ENCODE peak calls at places on chromosomes 13 and 19, in ten cellular contexts. Q is foreskin fibroblast, V is astrocyte of the spinal cord, C is dorsolateral prefrontal cortex, A is pancreas, N is AG09309, H is mammary epithelial cell, K is stomach, E is A549, J is Caco-2. O is an unnamed sample.

GRCh38 chr13:82717249-82717648 is 1165.0 kb downstream of the SLITRK1 start:
- DNase-seq in Q (peak), V (peak), C (no peak), A (no peak), N (peak), H (peak), K (no peak), E (no peak), J (no peak), O (peak)

GRCh38 chr13:23579072-23579885 is 9.1 kb downstream of the TNFRSF19 start:
- DNase-seq in Q (peak), V (peak), C (peak), A (peak), N (peak), H (peak), K (peak), E (peak), J (peak), O (peak)

GRCh38 chr19:31415322-31415721 is 66.1 kb upstream of the TSHZ3 start:
- DNase-seq in Q (no peak), V (no peak), C (no peak), A (no peak), N (no peak), H (no peak), K (no peak), E (no peak), J (no peak), O (no peak)

GRCh38 chr19:46693760-46694159 is 23.2 kb downstream of the PRKD2 start:
- DNase-seq in Q (no peak), V (no peak), C (no peak), A (no peak), N (no peak), H (no peak), K (no peak), E (no peak), J (no peak), O (no peak)

GRCh38 chr19:46125447-46125846 is 959 bp upstream of the IGFL3 start:
- DNase-seq in Q (no peak), V (no peak), C (no peak), A (no peak), N (no peak), H (no peak), K (no peak), E (no peak), J (no peak), O (no peak)

GRCh38 chr13:97976551-97977375 is 23.3 kb downstream of the IPO5 start:
- DNase-seq in Q (no peak), V (no peak), C (no peak), A (peak), N (no peak), H (peak), K (no peak), E (peak), J (peak), O (no peak)

GRCh38 chr13:98022210-98022609 is 68.7 kb downstream of the IPO5 start:
- DNase-seq in Q (peak), V (peak), C (no peak), A (no peak), N (peak), H (peak), K (no peak), E (no peak), J (no peak), O (peak)

GRCh38 chr19:51531349-51532315 is at the start of gene SIGLEC6:
- DNase-seq in Q (no peak), V (no peak), C (peak), A (peak), N (no peak), H (no peak), K (peak), E (no peak), J (peak), O (no peak)

GRCh38 chr19:858868-859843 is at the start of gene CFD:
- DNase-seq in Q (no peak), V (no peak), C (no peak), A (no peak), N (no peak), H (no peak), K (peak), E (no peak), J (no peak), O (no peak)

GRCh38 chr19:44927746-44928145 is 13.3 kb downstream of the APOC1 start:
- DNase-seq in Q (peak), V (peak), C (no peak), A (no peak), N (no peak), H (no peak), K (no peak), E (no peak), J (no peak), O (peak)

GRCh38 chr19:7540761-7541480 is 5.4 kb downstream of the PNPLA6 start:
- DNase-seq in Q (no peak), V (peak), C (no peak), A (no peak), N (no peak), H (peak), K (no peak), E (peak), J (no peak), O (peak)

GRCh38 chr13:92103673-92104296 is 705.4 kb downstream of the GPC5 start:
- DNase-seq in Q (no peak), V (no peak), C (no peak), A (no peak), N (no peak), H (no peak), K (no peak), E (no peak), J (peak), O (peak)

GRCh38 chr13:26050568-26051230 is 1.1 kb downstream of the SHISA2 start:
- DNase-seq in Q (no peak), V (peak), C (peak), A (no peak), N (no peak), H (peak), K (peak), E (peak), J (no peak), O (peak)

GRCh38 chr19:46426506-46427162 is 2.1 kb downstream of the PNMA8C start:
- DNase-seq in Q (peak), V (peak), C (peak), A (peak), N (no peak), H (no peak), K (peak), E (peak), J (peak), O (peak)

GRCh38 chr13:40137400-40137799 is 481.9 kb downstream of the COG6 start:
- DNase-seq in Q (no peak), V (no peak), C (no peak), A (no peak), N (no peak), H (no peak), K (no peak), E (no peak), J (no peak), O (no peak)

GRCh38 chr19:6728346-6728745 is 7.9 kb upstream of the C3 start:
- DNase-seq in Q (no peak), V (no peak), C (no peak), A (no peak), N (no peak), H (no peak), K (no peak), E (no peak), J (no peak), O (no peak)

GRCh38 chr13:46008631-46009030 is 43.9 kb downstream of the ZC3H13 start:
- DNase-seq in Q (no peak), V (no peak), C (no peak), A (no peak), N (no peak), H (no peak), K (no peak), E (no peak), J (no peak), O (no peak)

GRCh38 chr19:29417048-29417447 is 108.7 kb upstream of the VSTM2B start:
- DNase-seq in Q (no peak), V (no peak), C (no peak), A (no peak), N (no peak), H (no peak), K (no peak), E (no peak), J (no peak), O (no peak)

GRCh38 chr13:105587786-105588185 is 947.7 kb downstream of the EFNB2 start:
- DNase-seq in Q (no peak), V (peak), C (no peak), A (no peak), N (no peak), H (peak), K (no peak), E (peak), J (no peak), O (peak)

GRCh38 chr13:69496951-69497350 is 610.7 kb upstream of the ATXN8OS start:
- DNase-seq in Q (no peak), V (no peak), C (no peak), A (no peak), N (no peak), H (no peak), K (no peak), E (no peak), J (no peak), O (no peak)

GRCh38 chr13:52846567-52847321 is 1.7 kb downstream of the PCDH8 start:
- DNase-seq in Q (peak), V (no peak), C (peak), A (peak), N (no peak), H (peak), K (no peak), E (no peak), J (no peak), O (peak)

GRCh38 chr19:12913871-12914690 is 5.0 kb downstream of the SYCE2 start:
- DNase-seq in Q (peak), V (no peak), C (no peak), A (no peak), N (no peak), H (no peak), K (no peak), E (no peak), J (no peak), O (peak)

GRCh38 chr13:110546933-110547332 is 14.6 kb downstream of the RAB20 start:
- DNase-seq in Q (peak), V (peak), C (no peak), A (peak), N (peak), H (peak), K (peak), E (peak), J (peak), O (peak)

GRCh38 chr13:77492982-77493381 is 42.5 kb upstream of the SCEL start:
- DNase-seq in Q (peak), V (peak), C (no peak), A (no peak), N (no peak), H (peak), K (no peak), E (peak), J (no peak), O (peak)

GRCh38 chr13:47117268-47117667 is 220.4 kb upstream of the HTR2A start:
- DNase-seq in Q (peak), V (peak), C (no peak), A (no peak), N (peak), H (peak), K (no peak), E (no peak), J (no peak), O (peak)

GRCh38 chr13:113974304-113975281 is 717 bp upstream of the C13orf46 start:
- DNase-seq in Q (no peak), V (no peak), C (peak), A (no peak), N (no peak), H (no peak), K (no peak), E (no peak), J (no peak), O (no peak)

GRCh38 chr13:109301711-109302110 is 484.7 kb downstream of the IRS2 start:
- DNase-seq in Q (no peak), V (no peak), C (no peak), A (no peak), N (no peak), H (no peak), K (no peak), E (no peak), J (no peak), O (no peak)

GRCh38 chr19:29665826-29666633 is 769 bp downstream of the PLEKHF1 start:
- DNase-seq in Q (no peak), V (no peak), C (peak), A (no peak), N (no peak), H (peak), K (peak), E (no peak), J (no peak), O (no peak)

GRCh38 chr19:2788237-2788636 is 2.9 kb downstream of the THOP1 start:
- DNase-seq in Q (no peak), V (no peak), C (no peak), A (no peak), N (no peak), H (no peak), K (no peak), E (no peak), J (no peak), O (no peak)

GRCh38 chr19:37511821-37512220 is 5.1 kb downstream of the ZNF793 start:
- DNase-seq in Q (no peak), V (no peak), C (no peak), A (no peak), N (no peak), H (no peak), K (no peak), E (no peak), J (no peak), O (no peak)

GRCh38 chr13:97719759-97720158 is 233.7 kb upstream of the IPO5 start:
- DNase-seq in Q (no peak), V (no peak), C (no peak), A (no peak), N (no peak), H (peak), K (no peak), E (peak), J (no peak), O (no peak)

GRCh38 chr13:47188802-47189201 is 291.9 kb upstream of the HTR2A start:
- DNase-seq in Q (peak), V (no peak), C (no peak), A (no peak), N (peak), H (peak), K (no peak), E (no peak), J (no peak), O (no peak)

GRCh38 chr13:43376596-43376995 is 353.2 kb downstream of the DNAJC15 start:
- DNase-seq in Q (no peak), V (no peak), C (no peak), A (no peak), N (no peak), H (no peak), K (no peak), E (no peak), J (no peak), O (no peak)

GRCh38 chr19:2332341-2333026 is 4.0 kb downstream of the SPPL2B start:
- DNase-seq in Q (no peak), V (no peak), C (no peak), A (no peak), N (no peak), H (no peak), K (no peak), E (no peak), J (no peak), O (no peak)

GRCh38 chr13:70622785-70623184 is 514.5 kb upstream of the KLHL1 start:
- DNase-seq in Q (no peak), V (no peak), C (no peak), A (no peak), N (no peak), H (no peak), K (no peak), E (no peak), J (no peak), O (no peak)

GRCh38 chr13:105598551-105598950 is 936.9 kb downstream of the EFNB2 start:
- DNase-seq in Q (peak), V (peak), C (no peak), A (no peak), N (peak), H (peak), K (no peak), E (no peak), J (no peak), O (peak)

GRCh38 chr19:45160870-45161714 is at the start of gene NKPD1:
- DNase-seq in Q (no peak), V (no peak), C (no peak), A (peak), N (no peak), H (no peak), K (peak), E (no peak), J (peak), O (no peak)

GRCh38 chr19:58350871-58351557 is 2.3 kb downstream of the A1BG start:
- DNase-seq in Q (no peak), V (no peak), C (no peak), A (no peak), N (no peak), H (no peak), K (no peak), E (no peak), J (no peak), O (no peak)
- H3K4me3 ChIP-seq in Q (no peak), V (no peak), C (no peak), A (no peak), N (no peak), H (no peak), K (no peak), E (no peak), J (no peak), O (no peak)

GRCh38 chr19:41937976-41938375 is 9.7 kb upstream of the ERFL start:
- DNase-seq in Q (no peak), V (no peak), C (no peak), A (no peak), N (no peak), H (no peak), K (no peak), E (no peak), J (no peak), O (no peak)
- TF ChIP-seq CTCF in Q (no peak), V (no peak), C (no peak), A (no peak), N (peak), H (no peak), K (no peak), E (no peak), J (peak), O (no peak)

GRCh38 chr13:50277906-50278305 is 262.7 kb downstream of the KCNRG start:
- DNase-seq in Q (no peak), V (no peak), C (no peak), A (no peak), N (no peak), H (no peak), K (no peak), E (no peak), J (no peak), O (no peak)

GRCh38 chr13:50275392-50276063 is 260.3 kb downstream of the KCNRG start:
- DNase-seq in Q (no peak), V (no peak), C (no peak), A (no peak), N (no peak), H (peak), K (no peak), E (no peak), J (no peak), O (no peak)

GRCh38 chr13:50274181-50274580 is 258.9 kb downstream of the KCNRG start:
- DNase-seq in Q (no peak), V (no peak), C (no peak), A (no peak), N (no peak), H (no peak), K (no peak), E (no peak), J (no peak), O (no peak)

GRCh38 chr13:50277127-50277526 is 261.9 kb downstream of the KCNRG start:
- DNase-seq in Q (no peak), V (no peak), C (no peak), A (no peak), N (no peak), H (peak), K (no peak), E (no peak), J (no peak), O (no peak)

GRCh38 chr13:50276550-50276949 is 261.3 kb downstream of the KCNRG start:
- DNase-seq in Q (no peak), V (no peak), C (no peak), A (no peak), N (no peak), H (no peak), K (no peak), E (no peak), J (no peak), O (no peak)
- H3K4me3 ChIP-seq in Q (no peak), V (no peak), C (no peak), A (no peak), N (no peak), H (no peak), K (no peak), E (no peak), J (no peak), O (no peak)

GRCh38 chr19:10471909-10472308 is 31.2 kb downstream of the KEAP1 start:
- DNase-seq in Q (no peak), V (peak), C (no peak), A (no peak), N (no peak), H (peak), K (no peak), E (peak), J (no peak), O (peak)
- TF ChIP-seq CTCF in Q (peak), V (peak), C (peak), A (no peak), N (peak), H (peak), K (no peak), E (peak), J (peak), O (peak)

GRCh38 chr13:62544928-62545327 is 1129.3 kb upstream of the PCDH20 start:
- DNase-seq in Q (no peak), V (no peak), C (no peak), A (no peak), N (no peak), H (no peak), K (no peak), E (no peak), J (no peak), O (peak)
- H3K4me3 ChIP-seq in Q (no peak), V (no peak), C (no peak), A (no peak), N (no peak), H (no peak), K (no peak), E (no peak), J (no peak), O (no peak)

GRCh38 chr13:74575729-74576125 is 441.5 kb upstream of the KLF12 start:
- DNase-seq in Q (peak), V (peak), C (peak), A (peak), N (no peak), H (peak), K (peak), E (peak), J (no peak), O (peak)

GRCh38 chr13:74574964-74575728 is 440.9 kb upstream of the KLF12 start:
- DNase-seq in Q (no peak), V (peak), C (peak), A (no peak), N (no peak), H (no peak), K (no peak), E (no peak), J (no peak), O (no peak)

GRCh38 chr13:74571811-74572210 is 437.6 kb upstream of the KLF12 start:
- DNase-seq in Q (no peak), V (no peak), C (no peak), A (no peak), N (no peak), H (peak), K (no peak), E (no peak), J (no peak), O (no peak)

GRCh38 chr13:74570834-74571233 is 436.6 kb upstream of the KLF12 start:
- DNase-seq in Q (no peak), V (peak), C (no peak), A (no peak), N (peak), H (peak), K (no peak), E (no peak), J (no peak), O (peak)

GRCh38 chr13:74573654-74574053 is 439.4 kb upstream of the KLF12 start:
- DNase-seq in Q (no peak), V (no peak), C (no peak), A (no peak), N (no peak), H (no peak), K (no peak), E (peak), J (no peak), O (no peak)
- TF ChIP-seq CTCF in Q (no peak), V (peak), C (no peak), A (no peak), N (peak), H (no peak), K (no peak), E (no peak), J (no peak), O (peak)

DNA sequence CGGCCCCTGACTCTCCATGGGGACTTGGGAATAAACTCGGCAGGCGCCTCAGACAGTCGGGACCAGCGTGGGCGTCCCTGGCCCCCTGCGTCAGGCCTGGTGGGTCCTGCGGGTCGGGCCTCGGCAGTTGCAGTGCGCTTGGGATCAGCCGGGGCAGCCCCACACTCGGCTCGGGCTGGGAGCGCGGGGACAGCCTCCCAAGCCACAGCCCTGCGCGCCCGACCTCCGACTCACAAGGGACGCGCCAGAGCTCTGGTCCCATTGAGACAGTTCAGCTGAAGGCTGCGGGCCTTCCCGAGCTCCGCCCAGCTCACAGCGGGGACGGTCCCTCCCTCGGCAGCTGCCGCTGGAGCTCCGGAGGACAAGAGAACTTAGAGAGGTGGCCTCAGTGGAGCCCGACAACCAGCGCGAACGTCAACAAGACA is 45.7 kb upstream of the ZNF730 start:
- DNase-seq in Q (peak), V (peak), C (no peak), A (no peak), N (no peak), H (no peak), K (no peak), E (no peak), J (no peak), O (peak)
- H3K4me3 ChIP-seq in Q (peak), V (peak), C (peak), A (no peak), N (peak), H (no peak), K (peak), E (no peak), J (no peak), O (peak)

GRCh38 chr19:43624933-43625332 is 5.5 kb upstream of the ZNF428 start:
- DNase-seq in Q (no peak), V (no peak), C (no peak), A (peak), N (no peak), H (no peak), K (peak), E (peak), J (no peak), O (peak)
- TF ChIP-seq CTCF in Q (no peak), V (no peak), C (no peak), A (no peak), N (no peak), H (peak), K (no peak), E (no peak), J (no peak), O (peak)

O was measured in choroid plexus epithelial cell.